ENCODE peak calls at places on chromosomes 2 and 18, in five cellular contexts. J is adrenal gland, E is body of pancreas, A is BJ, W is cardiac fibroblast. C is an unnamed sample.

GRCh38 chr18:45843019-45843418 is 17.5 kb downstream of the SIGLEC15 start:
- DNase-seq in J (no peak), E (no peak), A (no peak), W (no peak), C (no peak)

GRCh38 chr2:120596990-120597594 is 138.6 kb upstream of the GLI2 start:
- DNase-seq in J (peak), E (peak), A (peak), W (peak), C (no peak)

GRCh38 chr18:7658701-7659100 is 91.6 kb downstream of the PTPRM start:
- DNase-seq in J (no peak), E (no peak), A (no peak), W (no peak), C (no peak)

GRCh38 chr2:191318729-191319078 is 73.5 kb downstream of the MYO1B start:
- DNase-seq in J (no peak), E (no peak), A (no peak), W (peak), C (no peak)

GRCh38 chr2:205925373-205926337 is 160.3 kb downstream of the INO80D start:
- DNase-seq in J (peak), E (peak), A (no peak), W (peak), C (peak)

GRCh38 chr2:70141754-70142589 is 48.8 kb downstream of the C2orf42 start:
- DNase-seq in J (peak), E (no peak), A (no peak), W (no peak), C (no peak)

GRCh38 chr18:5824370-5824984 is 70.8 kb downstream of the TMEM200C start:
- DNase-seq in J (no peak), E (no peak), A (no peak), W (no peak), C (no peak)

GRCh38 chr2:78417355-78417754 is 608.1 kb upstream of the REG3G start:
- DNase-seq in J (no peak), E (no peak), A (no peak), W (no peak), C (no peak)

GRCh38 chr2:26528186-26528585 is 50.3 kb upstream of the OTOF start:
- DNase-seq in J (no peak), E (no peak), A (no peak), W (no peak), C (no peak)

GRCh38 chr2:1590611-1591460 is 153.5 kb downstream of the PXDN start:
- DNase-seq in J (peak), E (no peak), A (no peak), W (peak), C (no peak)

GRCh38 chr2:98084151-98084868 is 2.7 kb upstream of the VWA3B start:
- DNase-seq in J (no peak), E (no peak), A (no peak), W (no peak), C (no peak)

GRCh38 chr2:100262555-100263320 is 59.6 kb downstream of the LONRF2 start:
- DNase-seq in J (peak), E (peak), A (no peak), W (peak), C (peak)

GRCh38 chr18:66344227-66344626 is 259.7 kb downstream of the CDH19 start:
- DNase-seq in J (no peak), E (no peak), A (no peak), W (no peak), C (no peak)

GRCh38 chr2:162072976-162073775 is 839 bp downstream of the DPP4 start:
- DNase-seq in J (peak), E (no peak), A (no peak), W (peak), C (no peak)

DNA sequence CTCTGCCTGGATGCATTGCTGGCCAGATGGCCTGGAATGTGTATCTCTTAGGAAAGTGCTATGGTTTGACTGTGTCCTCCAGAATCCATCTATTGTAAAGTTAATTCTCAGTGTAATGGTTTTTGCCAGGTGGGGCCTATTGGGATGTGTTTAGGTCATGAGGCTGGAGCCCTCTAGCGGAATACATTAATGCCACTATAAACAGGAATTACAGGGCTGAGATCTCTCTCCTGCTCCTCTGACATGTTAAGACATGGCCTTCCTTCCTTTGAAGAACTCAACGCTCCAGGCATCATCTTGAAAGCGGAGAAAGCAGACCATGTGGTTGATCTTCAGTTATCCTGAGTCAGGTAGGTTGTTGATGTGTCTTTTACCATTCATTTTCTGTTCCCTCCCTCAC is 276.4 kb downstream of the RPIA start:
- DNase-seq in J (no peak), E (no peak), A (no peak), W (no peak), C (no peak)
- TF ChIP-seq CTCF in J (no peak), E (no peak), A (peak), W (no peak), C (no peak)

GRCh38 chr18:80029690-80030089 is 4.5 kb upstream of the RBFA start:
- DNase-seq in J (no peak), E (no peak), A (no peak), W (no peak), C (no peak)
- TF ChIP-seq CTCF in J (no peak), E (no peak), A (no peak), W (no peak), C (no peak)

GRCh38 chr18:69787825-69788547 is 159.7 kb downstream of the CD226 start:
- DNase-seq in J (no peak), E (no peak), A (peak), W (peak), C (no peak)
- TF ChIP-seq CTCF in J (no peak), E (no peak), A (no peak), W (no peak), C (no peak)

GRCh38 chr2:20625920-20626697 is 24.8 kb downstream of the HS1BP3 start:
- DNase-seq in J (no peak), E (no peak), A (no peak), W (no peak), C (no peak)
- TF ChIP-seq CTCF in J (no peak), E (no peak), A (peak), W (peak), C (no peak)

DNA sequence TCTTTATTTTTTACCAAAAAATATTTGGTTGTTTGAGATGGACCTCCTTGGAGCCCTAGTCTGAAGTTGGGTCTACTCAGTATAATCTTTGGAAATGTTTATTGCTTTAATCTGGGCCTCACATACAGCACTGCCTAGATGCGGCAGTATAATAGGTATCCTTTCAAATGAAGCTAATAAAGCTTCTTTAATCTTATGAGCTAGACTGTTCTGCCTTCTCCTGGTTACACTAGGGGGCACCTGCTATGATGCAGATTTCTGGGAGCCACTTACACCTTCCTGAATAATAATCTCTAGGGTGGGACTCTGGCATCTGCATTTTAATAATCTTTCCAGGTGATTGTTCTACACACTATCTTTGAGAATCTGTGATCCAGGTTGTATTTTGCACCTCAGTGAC is 169.7 kb upstream of the SESTD1 start:
- DNase-seq in J (no peak), E (no peak), A (no peak), W (no peak), C (no peak)
- TF ChIP-seq CTCF in J (no peak), E (no peak), A (no peak), W (no peak), C (no peak)

GRCh38 chr18:25557006-25557405 is 205.0 kb upstream of the ZNF521 start:
- DNase-seq in J (no peak), E (no peak), A (no peak), W (no peak), C (no peak)

GRCh38 chr18:25560369-25560768 is 208.4 kb upstream of the ZNF521 start:
- DNase-seq in J (peak), E (no peak), A (no peak), W (no peak), C (no peak)

GRCh38 chr18:25563816-25564370 is 211.9 kb upstream of the ZNF521 start:
- DNase-seq in J (no peak), E (no peak), A (no peak), W (no peak), C (no peak)

GRCh38 chr18:25563346-25563745 is 211.4 kb upstream of the ZNF521 start:
- DNase-seq in J (no peak), E (no peak), A (no peak), W (no peak), C (no peak)

GRCh38 chr18:25561923-25562322 is 210.0 kb upstream of the ZNF521 start:
- DNase-seq in J (peak), E (no peak), A (no peak), W (peak), C (no peak)
- TF ChIP-seq CTCF in J (no peak), E (no peak), A (peak), W (peak), C (peak)